ENCODE peak calls at places on chromosomes 12 and 14, in seven cellular contexts. One of them, this sample, is unnamed.
A peak's percentile ranks its signal among the peaks of the same experiment; 100 is the strongest.

GRCh38 chr12:121259074-121259473 is 37.4 kb downstream of the CAMKK2 start:
- DNase-seq in cardiac fibroblast: no peak
- DNase-seq in RWPE1: no peak
- DNase-seq in nephron progenitor cell: no peak
- DNase-seq in neural crest cell: no peak
- DNase-seq in HCT116: no peak
- DNase-seq in IMR-90: no peak
- DNase-seq in this sample: no peak

GRCh38 chr14:51561141-51561540 is 90.6 kb upstream of the FRMD6 start:
- DNase-seq in cardiac fibroblast: no peak
- DNase-seq in RWPE1: no peak
- DNase-seq in nephron progenitor cell: no peak
- DNase-seq in neural crest cell: no peak
- DNase-seq in HCT116: no peak
- DNase-seq in IMR-90: no peak
- DNase-seq in this sample: no peak

GRCh38 chr12:127548123-127548553 is 718.8 kb upstream of the TMEM132C start:
- DNase-seq in cardiac fibroblast: peak; percentile 47
- DNase-seq in RWPE1: peak; percentile 5
- DNase-seq in nephron progenitor cell: no peak
- DNase-seq in neural crest cell: no peak
- DNase-seq in HCT116: no peak
- DNase-seq in IMR-90: peak; percentile 72
- DNase-seq in this sample: no peak

GRCh38 chr14:54737132-54737711 is 165.4 kb downstream of the GCH1 start:
- DNase-seq in cardiac fibroblast: peak; percentile 57
- DNase-seq in RWPE1: peak; percentile 36
- DNase-seq in nephron progenitor cell: no peak
- DNase-seq in neural crest cell: no peak
- DNase-seq in HCT116: no peak
- DNase-seq in IMR-90: peak; percentile 82
- DNase-seq in this sample: no peak

GRCh38 chr12:96073346-96074336 is 38.3 kb upstream of the LTA4H start:
- DNase-seq in cardiac fibroblast: peak; percentile 48
- DNase-seq in RWPE1: peak; percentile 44
- DNase-seq in nephron progenitor cell: no peak
- DNase-seq in neural crest cell: no peak
- DNase-seq in HCT116: no peak
- DNase-seq in IMR-90: no peak
- DNase-seq in this sample: peak; percentile 66

GRCh38 chr12:110311903-110312302 is 30.9 kb downstream of the ATP2A2 start:
- DNase-seq in cardiac fibroblast: no peak
- DNase-seq in RWPE1: no peak
- DNase-seq in nephron progenitor cell: no peak
- DNase-seq in neural crest cell: no peak
- DNase-seq in HCT116: no peak
- DNase-seq in IMR-90: no peak
- DNase-seq in this sample: no peak

GRCh38 chr12:84813780-84814663 is 98.6 kb downstream of the SLC6A15 start:
- DNase-seq in cardiac fibroblast: no peak
- DNase-seq in RWPE1: no peak
- DNase-seq in nephron progenitor cell: no peak
- DNase-seq in neural crest cell: no peak
- DNase-seq in HCT116: no peak
- DNase-seq in IMR-90: no peak
- DNase-seq in this sample: no peak

GRCh38 chr14:89503458-89503996 is 86.5 kb upstream of the FOXN3 start:
- DNase-seq in cardiac fibroblast: no peak
- DNase-seq in RWPE1: no peak
- DNase-seq in nephron progenitor cell: no peak
- DNase-seq in neural crest cell: no peak
- DNase-seq in HCT116: no peak
- DNase-seq in IMR-90: no peak
- DNase-seq in this sample: no peak

GRCh38 chr14:31897581-31898186 is 179.4 kb upstream of the ARHGAP5 start:
- DNase-seq in cardiac fibroblast: peak; percentile 22
- DNase-seq in RWPE1: no peak
- DNase-seq in nephron progenitor cell: no peak
- DNase-seq in neural crest cell: no peak
- DNase-seq in HCT116: no peak
- DNase-seq in IMR-90: no peak
- DNase-seq in this sample: no peak

GRCh38 chr14:104558231-104559042 is 21.1 kb upstream of the C14orf180 start:
- DNase-seq in cardiac fibroblast: no peak
- DNase-seq in RWPE1: no peak
- DNase-seq in nephron progenitor cell: no peak
- DNase-seq in neural crest cell: no peak
- DNase-seq in HCT116: no peak
- DNase-seq in IMR-90: no peak
- DNase-seq in this sample: no peak

GRCh38 chr12:54017845-54018607 is 9.2 kb downstream of the HOXC8 start:
- DNase-seq in cardiac fibroblast: peak; percentile 17
- DNase-seq in RWPE1: peak; percentile 95
- DNase-seq in nephron progenitor cell: peak; percentile 85
- DNase-seq in neural crest cell: peak; percentile 55
- DNase-seq in HCT116: peak; percentile 84
- DNase-seq in IMR-90: peak; percentile 33
- DNase-seq in this sample: peak; percentile 81

GRCh38 chr12:70661762-70662161 is 24.5 kb upstream of the PTPRB start:
- DNase-seq in cardiac fibroblast: peak; percentile 92
- DNase-seq in RWPE1: no peak
- DNase-seq in nephron progenitor cell: no peak
- DNase-seq in neural crest cell: no peak
- DNase-seq in HCT116: no peak
- DNase-seq in IMR-90: peak; percentile 82
- DNase-seq in this sample: no peak

GRCh38 chr12:3202734-3203446 is 125.7 kb downstream of the TSPAN9 start:
- DNase-seq in cardiac fibroblast: peak; percentile 55
- DNase-seq in RWPE1: peak; percentile 70
- DNase-seq in nephron progenitor cell: peak; percentile 87
- DNase-seq in neural crest cell: peak; percentile 75
- DNase-seq in HCT116: no peak
- DNase-seq in IMR-90: peak; percentile 34
- DNase-seq in this sample: peak; percentile 61

DNA sequence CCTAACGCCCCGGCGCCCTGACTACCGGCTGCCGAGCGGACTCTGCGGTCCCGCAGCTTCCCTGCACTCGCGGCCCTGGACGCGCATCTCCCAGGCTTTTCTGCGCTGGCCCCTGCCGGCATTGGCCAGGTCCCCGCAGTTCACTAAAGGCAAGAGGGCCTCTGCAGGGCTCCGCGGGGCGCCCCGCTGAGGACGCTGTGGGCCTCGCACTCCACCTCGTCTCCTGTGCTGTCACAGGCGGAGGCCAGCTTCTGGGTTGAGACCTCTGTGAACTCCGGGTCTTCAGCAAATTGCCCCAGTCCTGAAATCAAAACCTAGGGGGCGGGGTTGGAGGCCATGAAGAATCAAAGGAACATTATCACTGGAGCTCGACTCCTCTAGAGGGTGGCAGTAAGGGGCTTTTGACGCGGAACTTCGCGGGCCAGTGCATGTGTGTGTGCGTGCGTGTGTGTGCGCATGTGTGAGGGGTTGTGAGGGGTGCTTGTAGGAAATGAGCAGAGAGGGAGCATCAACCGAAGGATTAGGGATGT is 68.5 kb upstream of the CAPRIN2 start:
- DNase-seq in cardiac fibroblast: peak; percentile 32
- DNase-seq in RWPE1: no peak
- DNase-seq in nephron progenitor cell: peak; percentile 68
- DNase-seq in neural crest cell: peak; percentile 55
- DNase-seq in HCT116: no peak
- DNase-seq in IMR-90: no peak
- DNase-seq in this sample: no peak
- TF ChIP-seq CTCF in cardiac fibroblast: peak; percentile 34
- TF ChIP-seq CTCF in RWPE1: no peak
- TF ChIP-seq CTCF in nephron progenitor cell: no peak
- TF ChIP-seq CTCF in neural crest cell: peak; percentile 54
- TF ChIP-seq CTCF in HCT116: no peak
- TF ChIP-seq CTCF in IMR-90: no peak
- TF ChIP-seq CTCF in this sample: no peak

DNA sequence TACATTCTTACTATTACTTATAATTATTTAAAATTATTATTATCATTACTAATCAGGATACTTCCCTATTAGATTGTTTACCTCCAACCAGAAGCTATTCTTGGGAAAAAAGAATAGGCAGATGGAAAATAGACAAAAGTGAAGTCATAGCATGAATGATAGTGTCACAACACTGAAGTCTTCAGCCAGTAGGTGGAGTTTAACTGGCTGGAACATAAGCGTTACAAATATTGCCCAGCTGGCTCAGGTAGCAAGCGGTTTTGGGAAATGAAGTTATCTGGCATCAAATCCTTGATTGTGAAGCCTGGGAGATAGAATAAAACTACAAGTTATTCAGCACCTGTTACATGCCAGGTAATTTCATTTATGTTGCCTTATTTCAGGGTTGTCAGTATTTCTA is 762.9 kb downstream of the C12orf50 start:
- DNase-seq in cardiac fibroblast: no peak
- DNase-seq in RWPE1: no peak
- DNase-seq in nephron progenitor cell: no peak
- DNase-seq in neural crest cell: no peak
- DNase-seq in HCT116: no peak
- DNase-seq in IMR-90: no peak
- DNase-seq in this sample: no peak
- TF ChIP-seq CTCF in cardiac fibroblast: no peak
- TF ChIP-seq CTCF in RWPE1: no peak
- TF ChIP-seq CTCF in nephron progenitor cell: no peak
- TF ChIP-seq CTCF in neural crest cell: peak; percentile 30
- TF ChIP-seq CTCF in HCT116: no peak
- TF ChIP-seq CTCF in IMR-90: no peak
- TF ChIP-seq CTCF in this sample: no peak

DNA sequence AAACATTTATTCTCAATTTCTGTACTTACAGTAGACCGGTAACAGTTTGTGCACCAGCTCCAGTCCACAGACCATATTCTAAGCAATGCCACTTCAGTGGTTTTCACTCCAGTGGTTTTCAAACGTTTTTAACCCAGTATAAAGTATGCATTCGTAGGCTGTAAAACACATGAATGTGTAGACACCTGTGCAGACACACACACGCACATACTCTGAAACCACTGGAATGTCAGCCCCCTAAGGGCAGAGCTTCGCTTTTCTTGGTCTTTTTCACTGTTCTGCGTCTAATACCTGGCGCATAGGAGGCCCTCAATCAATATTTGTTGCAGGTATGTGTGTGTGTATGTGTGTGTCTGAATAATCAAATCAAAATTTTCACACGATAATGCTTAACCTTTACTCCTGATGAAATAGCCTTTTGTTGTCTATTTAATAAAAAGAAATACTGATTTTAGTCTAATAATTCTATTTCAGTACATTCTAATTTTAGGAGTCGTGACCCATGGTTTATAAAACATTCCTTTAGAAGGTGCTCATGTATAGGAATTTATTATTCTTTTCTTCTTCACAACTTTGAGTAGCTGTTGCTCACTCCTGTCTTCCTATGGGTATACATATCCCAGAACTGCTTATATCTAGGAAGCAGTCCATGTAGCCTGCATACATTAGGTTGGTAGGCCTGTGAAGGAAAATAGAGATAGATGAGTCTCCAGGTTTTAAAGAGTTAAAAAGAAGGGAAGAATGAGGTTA is 73.6 kb upstream of the REP15 start:
- DNase-seq in cardiac fibroblast: peak; percentile 44
- DNase-seq in RWPE1: no peak
- DNase-seq in nephron progenitor cell: no peak
- DNase-seq in neural crest cell: no peak
- DNase-seq in HCT116: no peak
- DNase-seq in IMR-90: peak; percentile 43
- DNase-seq in this sample: no peak
- TF ChIP-seq CTCF in cardiac fibroblast: no peak
- TF ChIP-seq CTCF in RWPE1: no peak
- TF ChIP-seq CTCF in nephron progenitor cell: no peak
- TF ChIP-seq CTCF in neural crest cell: no peak
- TF ChIP-seq CTCF in HCT116: no peak
- TF ChIP-seq CTCF in IMR-90: no peak
- TF ChIP-seq CTCF in this sample: no peak

GRCh38 chr12:113955109-113955970 is 10.8 kb downstream of the RBM19 start:
- DNase-seq in cardiac fibroblast: peak; percentile 33
- DNase-seq in RWPE1: peak; percentile 39
- DNase-seq in nephron progenitor cell: peak; percentile 54
- DNase-seq in neural crest cell: peak; percentile 28
- DNase-seq in HCT116: peak; percentile 16
- DNase-seq in IMR-90: peak; percentile 7
- DNase-seq in this sample: peak; percentile 81
- TF ChIP-seq CTCF in cardiac fibroblast: peak; percentile 73
- TF ChIP-seq CTCF in RWPE1: peak; percentile 32
- TF ChIP-seq CTCF in nephron progenitor cell: peak; percentile 44
- TF ChIP-seq CTCF in neural crest cell: peak; percentile 58
- TF ChIP-seq CTCF in HCT116: peak; percentile 51
- TF ChIP-seq CTCF in IMR-90: peak; percentile 46
- TF ChIP-seq CTCF in this sample: peak; percentile 84

GRCh38 chr12:89448951-89449371 is 75.6 kb downstream of the GALNT4 start:
- DNase-seq in cardiac fibroblast: peak; percentile 15
- DNase-seq in RWPE1: no peak
- DNase-seq in nephron progenitor cell: no peak
- DNase-seq in neural crest cell: no peak
- DNase-seq in HCT116: no peak
- DNase-seq in IMR-90: peak; percentile 54
- DNase-seq in this sample: no peak

GRCh38 chr12:89451876-89452275 is 72.7 kb downstream of the GALNT4 start:
- DNase-seq in cardiac fibroblast: peak; percentile 90
- DNase-seq in RWPE1: no peak
- DNase-seq in nephron progenitor cell: peak; percentile 60
- DNase-seq in neural crest cell: peak; percentile 30
- DNase-seq in HCT116: no peak
- DNase-seq in IMR-90: peak; percentile 87
- DNase-seq in this sample: peak; percentile 26

GRCh38 chr12:89448526-89448925 is 76.1 kb downstream of the GALNT4 start:
- DNase-seq in cardiac fibroblast: no peak
- DNase-seq in RWPE1: no peak
- DNase-seq in nephron progenitor cell: no peak
- DNase-seq in neural crest cell: no peak
- DNase-seq in HCT116: no peak
- DNase-seq in IMR-90: no peak
- DNase-seq in this sample: no peak

GRCh38 chr12:89453121-89453520 is 71.5 kb downstream of the GALNT4 start:
- DNase-seq in cardiac fibroblast: no peak
- DNase-seq in RWPE1: no peak
- DNase-seq in nephron progenitor cell: no peak
- DNase-seq in neural crest cell: no peak
- DNase-seq in HCT116: no peak
- DNase-seq in IMR-90: no peak
- DNase-seq in this sample: no peak

DNA sequence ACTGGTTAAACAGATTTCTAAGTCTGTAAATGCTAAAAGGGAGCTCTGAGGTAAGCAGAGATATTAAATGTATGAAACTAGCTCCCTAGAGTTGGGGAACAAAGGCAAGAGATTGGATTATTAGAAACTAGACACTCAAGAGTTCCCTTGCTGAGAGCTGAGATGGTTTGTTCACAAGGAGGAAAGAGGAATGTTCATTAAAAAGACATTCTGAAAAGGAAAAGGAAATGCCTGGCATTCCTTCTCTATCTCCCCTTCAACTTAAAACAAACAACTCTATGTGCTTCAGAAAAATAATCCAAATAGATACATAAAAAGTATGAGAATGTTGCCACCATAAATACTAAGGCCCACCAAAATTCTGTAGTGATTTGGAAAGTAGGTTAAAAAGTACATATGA is 73.7 kb downstream of the GALNT4 start:
- DNase-seq in cardiac fibroblast: peak; percentile 88
- DNase-seq in RWPE1: no peak
- DNase-seq in nephron progenitor cell: no peak
- DNase-seq in neural crest cell: no peak
- DNase-seq in HCT116: no peak
- DNase-seq in IMR-90: peak; percentile 76
- DNase-seq in this sample: no peak
- TF ChIP-seq CTCF in cardiac fibroblast: no peak
- TF ChIP-seq CTCF in RWPE1: no peak
- TF ChIP-seq CTCF in nephron progenitor cell: no peak
- TF ChIP-seq CTCF in neural crest cell: no peak
- TF ChIP-seq CTCF in HCT116: no peak
- TF ChIP-seq CTCF in IMR-90: no peak
- TF ChIP-seq CTCF in this sample: no peak